ENCODE peak calls at places on chromosomes 2 and 18, in ten cellular contexts. C is right cardiac atrium, I is psoas muscle, W is stomach, E is GM23338, S is endodermal cell, Y is K562, X is thoracic aorta, Q is A549, P is H9. B is an unnamed sample.

GRCh38 chr2:99910903-99911302 is 231.5 kb downstream of the AFF3 start:
- DNase-seq in C (no peak), I (no peak), W (no peak), E (no peak), S (no peak), Y (no peak), X (no peak), Q (no peak), P (no peak), B (no peak)

GRCh38 chr18:9417081-9417841 is 58.1 kb upstream of the RALBP1 start:
- DNase-seq in C (peak; percentile 81), I (peak; percentile 65), W (peak; percentile 53), E (peak; percentile 7), S (no peak), Y (no peak), X (no peak), Q (no peak), P (no peak), B (no peak)

GRCh38 chr18:6132751-6133368 is 237.5 kb upstream of the TMEM200C start:
- DNase-seq in C (peak; percentile 48), I (no peak), W (no peak), E (no peak), S (no peak), Y (no peak), X (no peak), Q (no peak), P (no peak), B (no peak)

GRCh38 chr2:11292464-11293255 is 51.8 kb downstream of the ROCK2 start:
- DNase-seq in C (no peak), I (no peak), W (no peak), E (peak; percentile 54), S (peak; percentile 50), Y (peak; percentile 52), X (no peak), Q (peak; percentile 41), P (no peak), B (no peak)

GRCh38 chr2:20241973-20242726 is 17.2 kb upstream of the SDC1 start:
- DNase-seq in C (no peak), I (no peak), W (no peak), E (peak; percentile 72), S (peak; percentile 84), Y (peak; percentile 63), X (no peak), Q (no peak), P (peak; percentile 62), B (no peak)

GRCh38 chr2:192197387-192197786 is 2.7 kb upstream of the TMEFF2 start:
- DNase-seq in C (no peak), I (no peak), W (no peak), E (no peak), S (no peak), Y (no peak), X (no peak), Q (peak; percentile 13), P (no peak), B (no peak)

GRCh38 chr2:220664272-220665107 is 907.6 kb downstream of the EPHA4 start:
- DNase-seq in C (peak; percentile 47), I (no peak), W (no peak), E (no peak), S (no peak), Y (no peak), X (no peak), Q (no peak), P (no peak), B (peak; percentile 8)

GRCh38 chr2:157236404-157236803 is 21.1 kb upstream of the GALNT5 start:
- DNase-seq in C (no peak), I (no peak), W (no peak), E (no peak), S (no peak), Y (no peak), X (no peak), Q (no peak), P (no peak), B (no peak)

GRCh38 chr2:40192864-40193669 is 258.8 kb downstream of the SLC8A1 start:
- DNase-seq in C (no peak), I (no peak), W (no peak), E (no peak), S (no peak), Y (no peak), X (no peak), Q (no peak), P (no peak), B (no peak)

GRCh38 chr2:237299897-237300296 is 114.1 kb downstream of the COL6A3 start:
- DNase-seq in C (no peak), I (no peak), W (no peak), E (no peak), S (no peak), Y (no peak), X (no peak), Q (no peak), P (no peak), B (no peak)

GRCh38 chr2:126886201-126886905 is 12.3 kb upstream of the TEX51 start:
- DNase-seq in C (peak; percentile 86), I (peak; percentile 82), W (no peak), E (peak; percentile 91), S (peak; percentile 96), Y (peak; percentile 73), X (no peak), Q (peak; percentile 74), P (peak; percentile 90), B (no peak)

GRCh38 chr2:69741281-69742169 is at the start of gene ANXA4:
- DNase-seq in C (peak; percentile 94), I (peak; percentile 88), W (peak; percentile 90), E (peak; percentile 73), S (peak; percentile 83), Y (peak; percentile 85), X (peak; percentile 38), Q (peak; percentile 91), P (peak; percentile 69), B (peak; percentile 82)

GRCh38 chr2:161905389-161906046 is 168.5 kb downstream of the DPP4 start:
- DNase-seq in C (no peak), I (no peak), W (no peak), E (no peak), S (no peak), Y (no peak), X (no peak), Q (peak; percentile 9), P (no peak), B (no peak)

GRCh38 chr2:178756843-178757242 is 50.4 kb downstream of the TTN start:
- DNase-seq in C (no peak), I (no peak), W (no peak), E (no peak), S (no peak), Y (no peak), X (no peak), Q (no peak), P (no peak), B (no peak)

GRCh38 chr18:48551100-48551499 is 12.3 kb downstream of the CTIF start:
- DNase-seq in C (no peak), I (no peak), W (no peak), E (no peak), S (no peak), Y (no peak), X (no peak), Q (no peak), P (no peak), B (no peak)

DNA sequence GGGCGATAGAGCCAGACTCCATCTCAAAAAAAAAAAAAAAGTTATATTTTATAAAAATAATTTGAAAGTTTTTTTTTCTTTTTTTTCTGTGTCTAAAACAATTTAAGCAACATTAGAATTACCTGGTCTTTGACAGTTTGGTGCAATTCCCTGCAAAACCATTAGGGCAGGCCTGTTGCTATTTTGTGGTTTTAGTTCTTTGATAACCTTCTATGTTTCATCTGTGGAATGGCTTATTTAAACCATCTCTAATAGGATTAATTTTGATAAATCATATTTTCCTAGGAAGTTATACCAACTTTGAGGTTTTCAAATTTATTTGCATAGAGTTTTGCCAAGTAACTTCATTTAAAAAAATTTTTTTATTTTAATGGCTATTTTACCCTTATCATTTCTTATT is 141.2 kb upstream of the TWIST2 start:
- DNase-seq in C (no peak), I (no peak), W (no peak), E (peak; percentile 16), S (peak; percentile 32), Y (no peak), X (no peak), Q (no peak), P (no peak), B (no peak)
- H3K4me1 ChIP-seq in C (no peaks in the 10 kb centered on the region), I (no peaks in the 10 kb centered on the region), W (no peaks in the 10 kb centered on the region), E (no peaks in the 10 kb centered on the region), S (no peaks in the 10 kb centered on the region), Y (no peaks in the 10 kb centered on the region), X (peaks cover 10% of the 10 kb centered on the region), Q (no peaks in the 10 kb centered on the region), P (no peaks in the 10 kb centered on the region), B (no peaks in the 10 kb centered on the region)

GRCh38 chr2:46690825-46691224 is 211.5 kb downstream of the TMEM247 start:
- DNase-seq in C (no peak), I (no peak), W (no peak), E (no peak), S (no peak), Y (peak; percentile 42), X (no peak), Q (peak; percentile 68), P (no peak), B (no peak)
- H3K27ac ChIP-seq in C (no peak overlapping the region), I (no peak overlapping the region), W (no peak overlapping the region), E (no peak overlapping the region), S (no peak overlapping the region), Y (no peak overlapping the region), X (no peak overlapping the region), Q (peak overlapping the region; percentile 77), P (no peak overlapping the region), B (no peak overlapping the region)

DNA sequence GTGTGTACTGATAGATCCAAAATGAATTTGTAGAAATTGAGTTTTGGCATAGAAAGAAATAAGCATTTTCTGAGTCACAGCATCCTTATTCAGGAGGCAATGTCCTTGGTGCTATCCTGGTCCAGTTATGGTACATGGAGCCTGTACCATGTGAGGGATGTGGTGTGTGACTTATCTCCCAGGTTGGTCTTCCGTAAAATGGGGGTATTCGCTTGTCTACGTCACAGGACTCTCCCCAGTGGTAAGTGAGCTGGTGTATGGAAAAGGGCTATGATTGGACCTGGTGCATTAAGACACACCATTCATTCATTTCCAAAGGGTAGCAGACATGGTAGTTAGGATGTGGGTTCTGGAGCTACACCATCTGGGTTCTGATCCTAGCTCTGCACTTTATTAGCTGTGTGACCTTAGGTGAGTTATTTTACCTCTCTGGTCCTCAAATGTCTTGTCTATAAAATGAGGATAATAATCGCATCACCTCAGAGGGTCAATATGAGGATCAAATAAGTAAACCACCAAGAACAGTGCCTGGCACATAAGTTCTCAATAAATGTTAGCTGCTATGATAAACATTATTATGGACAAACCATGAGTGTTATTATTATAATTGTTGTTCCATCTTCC is 119.2 kb downstream of the MYCN start:
- DNase-seq in C (no peak), I (no peak), W (no peak), E (no peak), S (no peak), Y (no peak), X (no peak), Q (no peak), P (no peak), B (no peak)
- H3K4me1 ChIP-seq in C (peaks cover 4% of the 10 kb centered on the region), I (no peaks in the 10 kb centered on the region), W (no peaks in the 10 kb centered on the region), E (peaks cover 7% of the 10 kb centered on the region), S (no peaks in the 10 kb centered on the region), Y (no peaks in the 10 kb centered on the region), X (no peaks in the 10 kb centered on the region), Q (no peaks in the 10 kb centered on the region), P (peaks cover 6% of the 10 kb centered on the region), B (no peaks in the 10 kb centered on the region)

DNA sequence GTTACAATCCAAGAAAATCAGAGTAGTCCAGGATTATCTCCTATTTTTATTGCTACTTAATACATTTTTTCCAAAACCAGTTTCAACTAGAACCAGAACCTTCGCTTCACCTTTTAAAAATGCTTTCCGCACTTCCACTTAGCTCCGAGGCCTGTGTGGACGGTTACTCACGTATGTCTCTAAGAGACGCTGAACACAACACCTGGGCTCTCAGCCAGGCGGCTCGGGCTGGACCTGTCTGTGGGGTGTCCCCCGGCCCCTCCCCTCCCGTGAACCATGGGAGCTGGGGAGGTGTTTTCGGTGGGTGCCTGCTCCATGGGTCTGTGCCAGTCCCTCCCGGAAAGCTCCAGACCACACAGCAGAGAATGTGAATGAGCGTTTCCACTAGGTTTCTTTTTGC is 223.8 kb downstream of the GLI2 start:
- DNase-seq in C (peak; percentile 80), I (no peak), W (no peak), E (no peak), S (no peak), Y (no peak), X (no peak), Q (no peak), P (no peak), B (no peak)
- H3K27ac ChIP-seq in C (no peak overlapping the region), I (no peak overlapping the region), W (no peak overlapping the region), E (no peak overlapping the region), S (no peak overlapping the region), Y (no peak overlapping the region), X (no peak overlapping the region), Q (peak overlapping the region; percentile 97), P (no peak overlapping the region), B (no peak overlapping the region)